ENCODE peak calls at places on chromosomes 7 and 10, in five cellular contexts. One of them, this sample, is unnamed.

GRCh38 chr7:452230-452751 is 67.4 kb downstream of the PDGFA start:
- DNase-seq in pancreas: peak; percentile 23
- DNase-seq in small intestine: no peak
- DNase-seq in stomach: no peak
- DNase-seq in fibroblast of lung: peak; percentile 65
- DNase-seq in this sample: peak; percentile 62

GRCh38 chr7:158467562-158467961 is 120.1 kb downstream of the PTPRN2 start:
- DNase-seq in pancreas: no peak
- DNase-seq in small intestine: no peak
- DNase-seq in stomach: no peak
- DNase-seq in fibroblast of lung: no peak
- DNase-seq in this sample: no peak

GRCh38 chr7:131548371-131548770 is 8.1 kb downstream of the PODXL start:
- DNase-seq in pancreas: no peak
- DNase-seq in small intestine: no peak
- DNase-seq in stomach: no peak
- DNase-seq in fibroblast of lung: no peak
- DNase-seq in this sample: no peak

GRCh38 chr7:1536768-1537630 is 6.5 kb downstream of the MAFK start:
- DNase-seq in pancreas: peak; percentile 97
- DNase-seq in small intestine: peak; percentile 91
- DNase-seq in stomach: peak; percentile 96
- DNase-seq in fibroblast of lung: peak; percentile 99
- DNase-seq in this sample: peak; percentile 99

GRCh38 chr7:10588084-10588483 is 385.6 kb upstream of the PHF14 start:
- DNase-seq in pancreas: no peak
- DNase-seq in small intestine: no peak
- DNase-seq in stomach: no peak
- DNase-seq in fibroblast of lung: no peak
- DNase-seq in this sample: no peak

GRCh38 chr10:63977329-63977923 is 456.2 kb downstream of the REEP3 start:
- DNase-seq in pancreas: no peak
- DNase-seq in small intestine: peak; percentile 40
- DNase-seq in stomach: no peak
- DNase-seq in fibroblast of lung: no peak
- DNase-seq in this sample: peak; percentile 48

GRCh38 chr10:70052462-70053211 is at the start of gene MACROH2A2:
- DNase-seq in pancreas: peak; percentile 41
- DNase-seq in small intestine: peak; percentile 66
- DNase-seq in stomach: peak; percentile 43
- DNase-seq in fibroblast of lung: peak; percentile 84
- DNase-seq in this sample: peak; percentile 66

GRCh38 chr7:124411796-124412195 is 353.8 kb downstream of the GPR37 start:
- DNase-seq in pancreas: no peak
- DNase-seq in small intestine: no peak
- DNase-seq in stomach: no peak
- DNase-seq in fibroblast of lung: no peak
- DNase-seq in this sample: no peak

GRCh38 chr7:47400741-47401206 is 181.1 kb downstream of the TNS3 start:
- DNase-seq in pancreas: no peak
- DNase-seq in small intestine: no peak
- DNase-seq in stomach: peak; percentile 40
- DNase-seq in fibroblast of lung: no peak
- DNase-seq in this sample: no peak

GRCh38 chr10:60948871-60949270 is 4.9 kb upstream of the RHOBTB1 start:
- DNase-seq in pancreas: no peak
- DNase-seq in small intestine: no peak
- DNase-seq in stomach: no peak
- DNase-seq in fibroblast of lung: no peak
- DNase-seq in this sample: no peak

GRCh38 chr7:133975130-133975529 is 152.0 kb upstream of the LRGUK start:
- DNase-seq in pancreas: no peak
- DNase-seq in small intestine: no peak
- DNase-seq in stomach: no peak
- DNase-seq in fibroblast of lung: peak; percentile 16
- DNase-seq in this sample: no peak

GRCh38 chr10:18439601-18440000 is 211.8 kb downstream of the NSUN6 start:
- DNase-seq in pancreas: no peak
- DNase-seq in small intestine: no peak
- DNase-seq in stomach: no peak
- DNase-seq in fibroblast of lung: no peak
- DNase-seq in this sample: no peak

GRCh38 chr10:102776779-102777417 is 33.1 kb downstream of the WBP1L start:
- DNase-seq in pancreas: peak; percentile 73
- DNase-seq in small intestine: peak; percentile 32
- DNase-seq in stomach: peak; percentile 71
- DNase-seq in fibroblast of lung: peak; percentile 100
- DNase-seq in this sample: peak; percentile 99

GRCh38 chr7:32591938-32592337 is 96.6 kb downstream of the AVL9 start:
- DNase-seq in pancreas: no peak
- DNase-seq in small intestine: no peak
- DNase-seq in stomach: no peak
- DNase-seq in fibroblast of lung: peak; percentile 86
- DNase-seq in this sample: no peak

GRCh38 chr7:15783971-15784693 is 97.6 kb upstream of the MEOX2 start:
- DNase-seq in pancreas: no peak
- DNase-seq in small intestine: no peak
- DNase-seq in stomach: no peak
- DNase-seq in fibroblast of lung: no peak
- DNase-seq in this sample: no peak

GRCh38 chr10:129350690-129351089 is 116.4 kb upstream of the MGMT start:
- DNase-seq in pancreas: no peak
- DNase-seq in small intestine: no peak
- DNase-seq in stomach: no peak
- DNase-seq in fibroblast of lung: no peak
- DNase-seq in this sample: no peak

GRCh38 chr10:132538790-132539421 is 1.3 kb downstream of the INPP5A start:
- DNase-seq in pancreas: peak; percentile 30
- DNase-seq in small intestine: no peak
- DNase-seq in stomach: no peak
- DNase-seq in fibroblast of lung: no peak
- DNase-seq in this sample: no peak

GRCh38 chr7:12583181-12583580 is 12.7 kb downstream of the SCIN start:
- DNase-seq in pancreas: no peak
- DNase-seq in small intestine: peak; percentile 29
- DNase-seq in stomach: no peak
- DNase-seq in fibroblast of lung: no peak
- DNase-seq in this sample: no peak

GRCh38 chr10:112503643-112504042 is 56.6 kb downstream of the VTI1A start:
- DNase-seq in pancreas: no peak
- DNase-seq in small intestine: no peak
- DNase-seq in stomach: no peak
- DNase-seq in fibroblast of lung: no peak
- DNase-seq in this sample: no peak

GRCh38 chr10:43045246-43045621 is 31.6 kb upstream of the RET start:
- DNase-seq in pancreas: no peak
- DNase-seq in small intestine: no peak
- DNase-seq in stomach: no peak
- DNase-seq in fibroblast of lung: no peak
- DNase-seq in this sample: no peak

DNA sequence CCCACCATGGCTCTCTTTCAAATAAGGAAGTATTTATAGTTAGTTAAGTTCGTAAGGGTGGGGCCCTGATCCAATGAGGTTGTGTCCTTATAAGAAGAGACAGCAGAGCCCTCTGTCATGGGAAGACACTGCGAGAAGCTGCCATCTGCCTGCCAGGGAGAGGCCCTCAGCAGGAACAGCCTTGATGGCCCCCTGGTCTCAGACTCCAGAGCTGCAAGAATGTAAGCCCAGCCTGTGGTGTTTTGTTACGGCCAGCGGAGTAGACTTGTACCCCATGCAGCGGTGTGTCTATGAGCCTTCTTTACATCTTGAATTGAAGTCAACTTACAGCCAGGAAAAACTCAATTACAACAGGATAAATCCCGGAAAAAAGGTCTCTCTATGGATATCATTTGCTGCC is 14.3 kb upstream of the LARP4B start:
- DNase-seq in pancreas: no peak
- DNase-seq in small intestine: no peak
- DNase-seq in stomach: no peak
- DNase-seq in fibroblast of lung: no peak
- DNase-seq in this sample: no peak
- H3K27ac ChIP-seq in pancreas: no peak overlapping the region
- H3K27ac ChIP-seq in small intestine: no peak overlapping the region
- H3K27ac ChIP-seq in stomach: no peak overlapping the region
- H3K27ac ChIP-seq in fibroblast of lung: no peak overlapping the region
- H3K27ac ChIP-seq in this sample: no peak overlapping the region

GRCh38 chr10:519716-520401 is 169.6 kb downstream of the DIP2C start:
- DNase-seq in pancreas: peak; percentile 8
- DNase-seq in small intestine: no peak
- DNase-seq in stomach: no peak
- DNase-seq in fibroblast of lung: no peak
- DNase-seq in this sample: no peak
- H3K27ac ChIP-seq in pancreas: no peak overlapping the region
- H3K27ac ChIP-seq in small intestine: no peak overlapping the region
- H3K27ac ChIP-seq in stomach: no peak overlapping the region
- H3K27ac ChIP-seq in fibroblast of lung: no peak overlapping the region
- H3K27ac ChIP-seq in this sample: no peak overlapping the region

GRCh38 chr7:150716368-150716767 is at the start of gene GIMAP1:
- DNase-seq in pancreas: no peak
- DNase-seq in small intestine: peak; percentile 55
- DNase-seq in stomach: no peak
- DNase-seq in fibroblast of lung: no peak
- DNase-seq in this sample: no peak

GRCh38 chr7:150716939-150717338 is 526 bp downstream of the GIMAP1 start:
- DNase-seq in pancreas: no peak
- DNase-seq in small intestine: no peak
- DNase-seq in stomach: no peak
- DNase-seq in fibroblast of lung: no peak
- DNase-seq in this sample: no peak

GRCh38 chr7:150715738-150716137 is 675 bp upstream of the GIMAP1 start:
- DNase-seq in pancreas: no peak
- DNase-seq in small intestine: no peak
- DNase-seq in stomach: no peak
- DNase-seq in fibroblast of lung: no peak
- DNase-seq in this sample: no peak

GRCh38 chr7:150717821-150718420 is 1.5 kb downstream of the GIMAP1 start:
- DNase-seq in pancreas: no peak
- DNase-seq in small intestine: no peak
- DNase-seq in stomach: no peak
- DNase-seq in fibroblast of lung: no peak
- DNase-seq in this sample: no peak

DNA sequence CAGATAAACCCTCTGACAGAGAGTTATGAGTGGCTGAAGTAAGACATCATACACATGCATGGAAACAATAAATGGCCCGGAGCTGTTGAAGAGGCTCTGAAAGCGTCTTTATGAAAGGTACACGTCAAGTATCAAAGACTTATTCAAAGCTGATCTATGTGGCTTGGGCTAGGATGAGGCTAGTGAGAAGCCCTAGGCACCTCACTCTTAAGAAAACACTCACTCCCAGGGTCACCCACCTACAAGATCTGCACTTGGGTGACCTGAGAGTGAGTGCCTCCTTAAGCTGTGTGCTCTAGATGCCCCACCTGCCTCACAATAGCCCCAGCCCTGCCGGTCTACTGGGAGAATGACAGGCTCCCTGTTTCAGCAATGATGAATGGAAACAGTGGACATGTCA is 1.1 kb upstream of the GIMAP1 start:
- DNase-seq in pancreas: no peak
- DNase-seq in small intestine: no peak
- DNase-seq in stomach: no peak
- DNase-seq in fibroblast of lung: no peak
- DNase-seq in this sample: no peak
- H3K27ac ChIP-seq in pancreas: no peak overlapping the region
- H3K27ac ChIP-seq in small intestine: peak overlapping the region; percentile 85
- H3K27ac ChIP-seq in stomach: peak overlapping the region; percentile 76
- H3K27ac ChIP-seq in fibroblast of lung: no peak overlapping the region
- H3K27ac ChIP-seq in this sample: no peak overlapping the region

GRCh38 chr7:142554555-142555532 is 194.4 kb upstream of the PRSS1 start:
- DNase-seq in pancreas: no peak
- DNase-seq in small intestine: no peak
- DNase-seq in stomach: no peak
- DNase-seq in fibroblast of lung: peak; percentile 51
- DNase-seq in this sample: no peak
- H3K27ac ChIP-seq in pancreas: no peak overlapping the region
- H3K27ac ChIP-seq in small intestine: no peak overlapping the region
- H3K27ac ChIP-seq in stomach: no peak overlapping the region
- H3K27ac ChIP-seq in fibroblast of lung: peak overlapping the region; percentile 26
- H3K27ac ChIP-seq in this sample: peak overlapping the region; percentile 10